ENCODE peak calls at places on chromosomes 5 and 9, in four cellular contexts. G is endothelial cell of umbilical vein, Q is H1, H is HepG2. C is an unnamed sample.

GRCh38 chr9:114081441-114082016 is 3.4 kb upstream of the AMBP start:
- DNase-seq in Q (no peak), H (peak), G (no peak), C (no peak)

GRCh38 chr5:38535281-38535750 is 21.1 kb downstream of the LIFR start:
- DNase-seq in H (peak), G (no peak), Q (no peak), C (no peak)

GRCh38 chr9:126788631-126789349 is 16.1 kb upstream of the ZBTB43 start:
- DNase-seq in G (no peak), H (no peak), Q (no peak), C (no peak)

GRCh38 chr5:122741681-122742080 is 33.2 kb upstream of the SNX2 start:
- DNase-seq in H (no peak), Q (no peak), G (no peak), C (no peak)

GRCh38 chr9:119375892-119376291 is 6.7 kb upstream of the BRINP1 start:
- DNase-seq in H (peak), Q (no peak), G (no peak), C (peak)

GRCh38 chr9:99377790-99378775 is 156.0 kb downstream of the SEC61B start:
- DNase-seq in Q (no peak), H (peak), G (no peak), C (no peak)

GRCh38 chr5:74851684-74852353 is 14.4 kb downstream of the FAM169A start:
- DNase-seq in H (no peak), G (no peak), Q (no peak), C (no peak)

GRCh38 chr5:115979203-115979602 is 16.9 kb downstream of the LVRN start:
- DNase-seq in G (no peak), H (no peak), Q (no peak), C (no peak)

GRCh38 chr9:32587901-32588300 is 14.9 kb upstream of the NDUFB6 start:
- DNase-seq in H (no peak), G (no peak), Q (no peak), C (no peak)

GRCh38 chr9:117415584-117415937 is 704 bp upstream of the ASTN2 start:
- DNase-seq in G (no peak), Q (no peak), H (no peak), C (no peak)

GRCh38 chr9:130938652-130939404 is at the start of gene FIBCD1:
- DNase-seq in G (peak), H (no peak), Q (no peak), C (peak)

GRCh38 chr5:98157368-98157767 is 616.1 kb upstream of the RGMB start:
- DNase-seq in Q (no peak), H (no peak), G (no peak), C (no peak)

GRCh38 chr5:107806271-107806670 is 135.5 kb upstream of the EFNA5 start:
- DNase-seq in Q (no peak), G (no peak), H (no peak), C (no peak)

GRCh38 chr5:141617682-141618029 is 1.1 kb downstream of the DIAPH1 start:
- DNase-seq in G (no peak), H (no peak), Q (no peak), C (no peak)

GRCh38 chr9:21681641-21682040 is 120.8 kb upstream of the MTAP start:
- DNase-seq in Q (no peak), H (no peak), G (peak), C (no peak)

GRCh38 chr5:139774980-139775654 is 20.5 kb upstream of the PSD2 start:
- DNase-seq in Q (peak), G (peak), H (peak), C (no peak)

GRCh38 chr5:155025890-155026289 is 12.3 kb downstream of the KIF4B start:
- DNase-seq in H (no peak), Q (no peak), G (no peak), C (no peak)

GRCh38 chr5:122478741-122479459 is 166.9 kb downstream of the SNCAIP start:
- DNase-seq in Q (no peak), H (peak), G (no peak), C (peak)

GRCh38 chr5:18811616-18812015 is 1176.4 kb downstream of the CDH18 start:
- DNase-seq in G (no peak), H (no peak), Q (no peak), C (no peak)

GRCh38 chr9:125631391-125632085 is 75.5 kb downstream of the MAPKAP1 start:
- DNase-seq in G (peak), Q (no peak), H (peak), C (no peak)

GRCh38 chr5:170278611-170279500 is 18.7 kb downstream of the LCP2 start:
- DNase-seq in Q (no peak), H (no peak), G (no peak), C (no peak)

GRCh38 chr9:104319198-104319597 is 184.9 kb upstream of the OR13F1 start:
- DNase-seq in H (no peak), Q (no peak), G (no peak), C (no peak)

GRCh38 chr5:59640411-59640810 is 253.1 kb downstream of the PDE4D start:
- DNase-seq in Q (no peak), G (no peak), H (no peak), C (no peak)

GRCh38 chr9:84293001-84293798 is 47.4 kb downstream of the SLC28A3 start:
- DNase-seq in H (no peak), Q (no peak), G (no peak), C (no peak)

GRCh38 chr5:160197341-160198147 is 31.8 kb upstream of the FABP6 start:
- DNase-seq in H (no peak), Q (no peak), G (peak), C (no peak)

GRCh38 chr9:128389395-128390149 is 18.4 kb downstream of the URM1 start:
- DNase-seq in Q (no peak), G (no peak), H (no peak), C (no peak)

GRCh38 chr5:159824188-159825153 is 91.8 kb upstream of the ADRA1B start:
- DNase-seq in H (no peak), Q (no peak), G (no peak), C (no peak)

GRCh38 chr9:28004900-28005299 is 431.6 kb upstream of the C9orf72 start:
- DNase-seq in Q (no peak), H (no peak), G (peak), C (no peak)

GRCh38 chr9:73260506-73260905 is 108.8 kb downstream of the ANXA1 start:
- DNase-seq in H (no peak), Q (no peak), G (no peak), C (no peak)

GRCh38 chr9:2263665-2264064 is 248.5 kb downstream of the SMARCA2 start:
- DNase-seq in H (no peak), G (no peak), Q (no peak), C (no peak)

GRCh38 chr5:175120412-175120811 is 323.6 kb downstream of the DRD1 start:
- DNase-seq in G (no peak), Q (no peak), H (no peak), C (no peak)

GRCh38 chr9:26744362-26744965 is 148.1 kb downstream of the CAAP1 start:
- DNase-seq in G (peak), H (peak), Q (no peak), C (peak)

GRCh38 chr9:104991144-104991953 is 63.4 kb upstream of the ABCA1 start:
- DNase-seq in H (peak), G (peak), Q (no peak), C (peak)

GRCh38 chr5:120683580-120683979 is 219.5 kb downstream of the PRR16 start:
- DNase-seq in G (no peak), H (no peak), Q (no peak), C (no peak)

GRCh38 chr9:110224583-110224982 is 16.6 kb upstream of the C9orf152 start:
- DNase-seq in H (no peak), Q (no peak), G (no peak), C (no peak)

GRCh38 chr5:15425802-15426201 is 74.2 kb upstream of the FBXL7 start:
- DNase-seq in G (no peak), H (no peak), Q (no peak), C (no peak)

GRCh38 chr5:79111387-79111959 is at the start of gene BHMT:
- DNase-seq in Q (no peak), G (no peak), H (no peak), C (no peak)
- TF ChIP-seq EZH2 in Q (no peak), G (no peak), H (no peak), C (no peak)

GRCh38 chr9:38339087-38339486 is 53.4 kb upstream of the ALDH1B1 start:
- DNase-seq in G (no peak), Q (no peak), H (no peak), C (no peak)

GRCh38 chr9:38338359-38339014 is 54.0 kb upstream of the ALDH1B1 start:
- DNase-seq in Q (no peak), G (no peak), H (no peak), C (no peak)

GRCh38 chr9:38337095-38337494 is 55.4 kb upstream of the ALDH1B1 start:
- DNase-seq in H (no peak), Q (no peak), G (no peak), C (no peak)

GRCh38 chr9:38337706-38338264 is 54.7 kb upstream of the ALDH1B1 start:
- DNase-seq in H (no peak), Q (no peak), G (no peak), C (no peak)

GRCh38 chr9:38339496-38339895 is 53.0 kb upstream of the ALDH1B1 start:
- DNase-seq in G (no peak), Q (no peak), H (no peak), C (no peak)
- H3K4me2 ChIP-seq in G (no peak), Q (no peak), H (no peak), C (no peak)

DNA sequence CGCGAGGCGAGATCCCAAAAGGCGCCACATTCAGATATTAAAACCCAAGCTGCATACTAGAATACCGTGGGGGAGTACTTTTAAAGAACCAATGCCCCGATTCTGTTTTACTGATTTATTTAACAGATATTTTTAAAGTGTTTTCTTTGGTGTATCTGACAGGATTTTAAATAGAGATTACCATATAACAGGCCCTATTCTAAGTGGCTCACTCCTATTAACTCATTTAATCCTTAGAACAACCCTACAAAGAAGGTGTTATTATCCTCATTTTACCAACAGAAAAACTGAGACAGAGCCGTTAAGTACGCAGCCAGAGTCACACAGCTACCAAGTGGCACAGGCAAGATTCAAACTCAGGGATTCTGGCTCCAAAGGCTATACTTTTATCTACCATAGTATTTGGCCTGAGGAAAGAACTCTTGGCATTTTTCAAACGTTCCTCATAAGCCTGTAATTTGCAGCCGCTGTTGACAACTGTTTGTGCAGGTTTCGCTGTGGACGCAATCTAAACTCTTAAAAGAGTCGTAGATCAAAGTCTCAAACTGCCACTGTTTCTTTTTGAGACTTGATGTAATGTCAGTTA is 550 bp upstream of the TMEM245 start:
- DNase-seq in Q (no peak), H (no peak), G (no peak), C (no peak)
- TF ChIP-seq POLR2AphosphoS5 in Q (no peak), H (no peak), G (no peak), C (no peak)

DNA sequence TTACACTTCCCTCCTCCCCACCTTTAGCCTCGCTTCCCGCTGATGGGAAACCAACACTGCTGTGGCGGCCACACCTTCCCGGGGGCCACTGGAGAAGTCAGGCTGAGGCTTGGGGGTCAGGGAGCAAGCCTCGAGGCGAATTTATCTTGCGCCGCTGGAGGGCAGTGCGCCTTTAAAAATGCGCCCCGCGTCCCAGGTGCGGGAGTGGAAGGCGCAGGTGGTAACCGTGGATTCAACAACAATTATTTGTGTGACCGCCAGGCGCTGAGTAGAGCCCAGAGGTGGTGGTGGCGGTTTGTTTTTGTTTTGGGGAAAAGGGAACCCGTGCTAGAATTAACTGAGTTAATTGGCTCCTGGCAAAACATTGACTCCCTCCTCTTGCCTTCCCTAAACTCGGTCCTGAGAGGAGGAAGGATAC is 1.1 kb downstream of the CFAP77 start:
- DNase-seq in G (peak), Q (peak), H (peak), C (peak)
- TF ChIP-seq EZH2 in G (no peak), Q (no peak), H (no peak), C (no peak)

GRCh38 chr5:1166370-1166769 is 35.0 kb upstream of the SLC6A19 start:
- DNase-seq in H (no peak), Q (no peak), G (no peak), C (no peak)
- H3K4me2 ChIP-seq in H (no peak), Q (no peak), G (no peak), C (no peak)

GRCh38 chr9:129496187-129497063 is 124.5 kb downstream of the C9orf50 start:
- DNase-seq in H (peak), Q (peak), G (peak), C (peak)

GRCh38 chr9:129494113-129494789 is 126.7 kb downstream of the C9orf50 start:
- DNase-seq in G (no peak), Q (no peak), H (no peak), C (no peak)

GRCh38 chr9:129493714-129494047 is 127.2 kb downstream of the C9orf50 start:
- DNase-seq in Q (no peak), H (no peak), G (no peak), C (no peak)

GRCh38 chr9:129497064-129497836 is 123.7 kb downstream of the C9orf50 start:
- DNase-seq in Q (no peak), H (no peak), G (peak), C (no peak)

GRCh38 chr9:129495422-129496186 is 125.3 kb downstream of the C9orf50 start:
- DNase-seq in G (peak), Q (peak), H (peak), C (peak)
- TF ChIP-seq POLR2AphosphoS5 in G (peak), Q (no peak), H (no peak), C (peak)

GRCh38 chr9:93346240-93347112 is 105.0 kb upstream of the FAM120A start:
- DNase-seq in G (no peak), Q (no peak), H (no peak), C (no peak)

GRCh38 chr9:93343663-93344062 is 107.8 kb upstream of the FAM120A start:
- DNase-seq in H (no peak), Q (no peak), G (no peak), C (no peak)

GRCh38 chr9:93340091-93340490 is 111.4 kb upstream of the FAM120A start:
- DNase-seq in H (no peak), G (no peak), Q (no peak), C (no peak)

GRCh38 chr9:93345630-93346239 is 105.8 kb upstream of the FAM120A start:
- DNase-seq in Q (no peak), G (no peak), H (no peak), C (no peak)
- TF ChIP-seq EZH2 in Q (no peak), G (no peak), H (no peak), C (no peak)

DNA sequence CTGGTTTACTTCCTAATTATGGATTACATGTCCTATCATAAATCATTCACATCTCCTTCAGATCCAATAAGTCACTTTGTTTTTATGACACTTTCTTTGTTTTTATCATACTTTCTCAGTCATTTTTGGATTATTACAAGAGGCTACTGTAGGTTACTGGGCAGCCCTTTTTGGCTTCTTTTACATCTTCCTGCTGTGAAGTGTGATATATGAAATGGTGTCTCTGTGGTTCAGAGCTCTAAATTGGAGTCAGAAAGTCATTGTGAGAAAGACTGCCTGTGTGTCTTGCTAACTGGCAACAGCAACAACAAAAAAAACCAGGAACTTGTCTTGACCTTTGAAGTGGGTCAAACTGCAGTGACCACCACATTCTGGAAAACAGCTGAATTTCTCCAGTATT is 463.8 kb upstream of the DAP start:
- DNase-seq in Q (no peak), H (no peak), G (no peak), C (no peak)
- H3K4me2 ChIP-seq in Q (no peak), H (no peak), G (no peak), C (no peak)

C was measured in HCT116.